ENCODE peak calls at places on chromosome 9, in nine cellular contexts. One of them, this sample, is unnamed.

GRCh38 chr9:94950733-94951590 is 224.5 kb downstream of the AOPEP start:
- DNase-seq in esophagus squamous epithelium: no peak
- DNase-seq in esophagus muscularis mucosa: no peak
- DNase-seq in HepG2: peak
- DNase-seq in HCT116: no peak
- DNase-seq in IMR-90: peak
- DNase-seq in H54: no peak
- DNase-seq in GM12891: no peak
- DNase-seq in tibial nerve: no peak
- DNase-seq in this sample: no peak

GRCh38 chr9:81980568-81980967 is 8.0 kb upstream of the SPATA31D1 start:
- DNase-seq in H54: no peak
- DNase-seq in esophagus squamous epithelium: no peak
- DNase-seq in HepG2: no peak
- DNase-seq in GM12891: no peak
- DNase-seq in HCT116: no peak
- DNase-seq in IMR-90: peak
- DNase-seq in tibial nerve: no peak
- DNase-seq in esophagus muscularis mucosa: no peak
- DNase-seq in this sample: no peak

GRCh38 chr9:95090871-95091573 is 226.5 kb downstream of the FANCC start:
- DNase-seq in tibial nerve: no peak
- DNase-seq in esophagus muscularis mucosa: no peak
- DNase-seq in H54: no peak
- DNase-seq in GM12891: no peak
- DNase-seq in IMR-90: no peak
- DNase-seq in HepG2: no peak
- DNase-seq in HCT116: no peak
- DNase-seq in esophagus squamous epithelium: no peak
- DNase-seq in this sample: no peak

GRCh38 chr9:129412814-129413536 is 207.9 kb downstream of the C9orf50 start:
- DNase-seq in esophagus squamous epithelium: no peak
- DNase-seq in HepG2: no peak
- DNase-seq in tibial nerve: peak
- DNase-seq in H54: peak
- DNase-seq in GM12891: peak
- DNase-seq in HCT116: no peak
- DNase-seq in esophagus muscularis mucosa: no peak
- DNase-seq in IMR-90: peak
- DNase-seq in this sample: peak

GRCh38 chr9:99725852-99726251 is 95.8 kb upstream of the NR4A3 start:
- DNase-seq in IMR-90: no peak
- DNase-seq in HepG2: no peak
- DNase-seq in esophagus squamous epithelium: no peak
- DNase-seq in GM12891: no peak
- DNase-seq in H54: no peak
- DNase-seq in tibial nerve: no peak
- DNase-seq in esophagus muscularis mucosa: no peak
- DNase-seq in HCT116: no peak
- DNase-seq in this sample: no peak

GRCh38 chr9:105204416-105204815 is 40.0 kb upstream of the SLC44A1 start:
- DNase-seq in GM12891: no peak
- DNase-seq in esophagus squamous epithelium: no peak
- DNase-seq in HepG2: no peak
- DNase-seq in H54: no peak
- DNase-seq in IMR-90: no peak
- DNase-seq in esophagus muscularis mucosa: no peak
- DNase-seq in tibial nerve: no peak
- DNase-seq in HCT116: no peak
- DNase-seq in this sample: no peak

GRCh38 chr9:17520264-17521058 is 58.4 kb upstream of the SH3GL2 start:
- DNase-seq in tibial nerve: no peak
- DNase-seq in H54: no peak
- DNase-seq in HepG2: no peak
- DNase-seq in IMR-90: no peak
- DNase-seq in HCT116: no peak
- DNase-seq in esophagus squamous epithelium: no peak
- DNase-seq in GM12891: no peak
- DNase-seq in esophagus muscularis mucosa: peak
- DNase-seq in this sample: no peak

GRCh38 chr9:108682191-108682590 is 173.6 kb downstream of the ACTL7B start:
- DNase-seq in tibial nerve: no peak
- DNase-seq in HCT116: no peak
- DNase-seq in esophagus squamous epithelium: no peak
- DNase-seq in esophagus muscularis mucosa: no peak
- DNase-seq in GM12891: no peak
- DNase-seq in IMR-90: no peak
- DNase-seq in H54: no peak
- DNase-seq in HepG2: no peak
- DNase-seq in this sample: no peak

GRCh38 chr9:114349713-114350480 is 20.2 kb downstream of the ORM2 start:
- DNase-seq in HCT116: no peak
- DNase-seq in esophagus muscularis mucosa: no peak
- DNase-seq in H54: no peak
- DNase-seq in IMR-90: no peak
- DNase-seq in tibial nerve: peak
- DNase-seq in GM12891: no peak
- DNase-seq in esophagus squamous epithelium: no peak
- DNase-seq in HepG2: no peak
- DNase-seq in this sample: no peak

GRCh38 chr9:134688661-134689319 is 47.2 kb downstream of the COL5A1 start:
- DNase-seq in HCT116: no peak
- DNase-seq in esophagus squamous epithelium: no peak
- DNase-seq in H54: no peak
- DNase-seq in IMR-90: no peak
- DNase-seq in GM12891: no peak
- DNase-seq in tibial nerve: no peak
- DNase-seq in HepG2: no peak
- DNase-seq in esophagus muscularis mucosa: no peak
- DNase-seq in this sample: no peak

DNA sequence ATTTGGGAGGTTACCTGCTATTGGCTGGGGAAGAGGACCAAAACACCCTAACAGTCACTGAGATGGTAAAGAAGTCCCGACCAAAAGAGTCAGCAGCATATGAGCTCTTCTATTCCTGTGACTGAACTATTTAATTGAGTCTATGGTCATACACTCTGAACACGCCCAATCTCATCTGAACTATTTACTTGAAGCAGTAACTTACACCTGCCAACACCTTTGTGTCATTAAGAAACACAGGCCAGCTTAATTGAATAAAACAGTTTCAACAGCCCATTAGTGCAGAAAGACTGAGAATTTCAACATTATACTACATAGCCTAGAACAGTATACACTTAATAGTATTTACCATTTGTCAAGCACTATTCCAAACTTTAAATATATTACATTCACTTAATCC is 47.8 kb downstream of the NR6A1 start:
- DNase-seq in HCT116: no peak
- DNase-seq in IMR-90: no peak
- DNase-seq in esophagus squamous epithelium: no peak
- DNase-seq in GM12891: no peak
- DNase-seq in H54: no peak
- DNase-seq in HepG2: no peak
- DNase-seq in esophagus muscularis mucosa: no peak
- DNase-seq in tibial nerve: no peak
- DNase-seq in this sample: no peak
- TF ChIP-seq POLR2A in HCT116: no peak
- TF ChIP-seq POLR2A in IMR-90: no peak
- TF ChIP-seq POLR2A in esophagus squamous epithelium: no peak
- TF ChIP-seq POLR2A in GM12891: no peak
- TF ChIP-seq POLR2A in H54: no peak
- TF ChIP-seq POLR2A in HepG2: no peak
- TF ChIP-seq POLR2A in esophagus muscularis mucosa: no peak
- TF ChIP-seq POLR2A in tibial nerve: no peak
- TF ChIP-seq POLR2A in this sample: no peak

GRCh38 chr9:35102769-35103659 is at the start of gene STOML2:
- DNase-seq in GM12891: peak
- DNase-seq in esophagus squamous epithelium: peak
- DNase-seq in HCT116: peak
- DNase-seq in HepG2: peak
- DNase-seq in H54: peak
- DNase-seq in IMR-90: peak
- DNase-seq in tibial nerve: peak
- DNase-seq in esophagus muscularis mucosa: peak
- DNase-seq in this sample: peak
- TF ChIP-seq POLR2A in GM12891: peak
- TF ChIP-seq POLR2A in esophagus squamous epithelium: peak
- TF ChIP-seq POLR2A in HCT116: peak
- TF ChIP-seq POLR2A in HepG2: peak
- TF ChIP-seq POLR2A in H54: peak
- TF ChIP-seq POLR2A in IMR-90: peak
- TF ChIP-seq POLR2A in tibial nerve: peak
- TF ChIP-seq POLR2A in esophagus muscularis mucosa: no peak
- TF ChIP-seq POLR2A in this sample: peak

GRCh38 chr9:70420267-70421019 is 6.0 kb upstream of the KLF9 start:
- DNase-seq in tibial nerve: peak
- DNase-seq in HepG2: peak
- DNase-seq in IMR-90: peak
- DNase-seq in GM12891: no peak
- DNase-seq in H54: peak
- DNase-seq in HCT116: peak
- DNase-seq in esophagus muscularis mucosa: peak
- DNase-seq in esophagus squamous epithelium: peak
- DNase-seq in this sample: no peak

GRCh38 chr9:70421272-70422180 is 7.1 kb upstream of the KLF9 start:
- DNase-seq in tibial nerve: peak
- DNase-seq in esophagus muscularis mucosa: no peak
- DNase-seq in HepG2: no peak
- DNase-seq in HCT116: no peak
- DNase-seq in GM12891: no peak
- DNase-seq in IMR-90: peak
- DNase-seq in esophagus squamous epithelium: no peak
- DNase-seq in H54: no peak
- DNase-seq in this sample: no peak

GRCh38 chr9:70425192-70425591 is 10.7 kb upstream of the KLF9 start:
- DNase-seq in HCT116: no peak
- DNase-seq in H54: no peak
- DNase-seq in HepG2: no peak
- DNase-seq in GM12891: no peak
- DNase-seq in esophagus squamous epithelium: no peak
- DNase-seq in tibial nerve: no peak
- DNase-seq in esophagus muscularis mucosa: no peak
- DNase-seq in IMR-90: no peak
- DNase-seq in this sample: no peak

GRCh38 chr9:70421020-70421271 is 6.5 kb upstream of the KLF9 start:
- DNase-seq in H54: no peak
- DNase-seq in GM12891: no peak
- DNase-seq in esophagus squamous epithelium: no peak
- DNase-seq in esophagus muscularis mucosa: no peak
- DNase-seq in HCT116: no peak
- DNase-seq in tibial nerve: no peak
- DNase-seq in HepG2: no peak
- DNase-seq in IMR-90: no peak
- DNase-seq in this sample: no peak

GRCh38 chr9:70422371-70423043 is 8.1 kb upstream of the KLF9 start:
- DNase-seq in IMR-90: no peak
- DNase-seq in GM12891: no peak
- DNase-seq in esophagus muscularis mucosa: no peak
- DNase-seq in tibial nerve: no peak
- DNase-seq in HCT116: no peak
- DNase-seq in H54: no peak
- DNase-seq in HepG2: no peak
- DNase-seq in esophagus squamous epithelium: no peak
- DNase-seq in this sample: no peak
- TF ChIP-seq POLR2A in IMR-90: no peak
- TF ChIP-seq POLR2A in GM12891: no peak
- TF ChIP-seq POLR2A in esophagus muscularis mucosa: no peak
- TF ChIP-seq POLR2A in tibial nerve: no peak
- TF ChIP-seq POLR2A in HCT116: no peak
- TF ChIP-seq POLR2A in H54: no peak
- TF ChIP-seq POLR2A in HepG2: no peak
- TF ChIP-seq POLR2A in esophagus squamous epithelium: no peak
- TF ChIP-seq POLR2A in this sample: no peak

GRCh38 chr9:107131108-107131799 is 151.8 kb upstream of the RAD23B start:
- DNase-seq in tibial nerve: no peak
- DNase-seq in esophagus squamous epithelium: no peak
- DNase-seq in esophagus muscularis mucosa: no peak
- DNase-seq in GM12891: no peak
- DNase-seq in HCT116: no peak
- DNase-seq in IMR-90: no peak
- DNase-seq in HepG2: no peak
- DNase-seq in H54: no peak
- DNase-seq in this sample: no peak
- TF ChIP-seq POLR2A in tibial nerve: no peak
- TF ChIP-seq POLR2A in esophagus squamous epithelium: no peak
- TF ChIP-seq POLR2A in esophagus muscularis mucosa: no peak
- TF ChIP-seq POLR2A in GM12891: no peak
- TF ChIP-seq POLR2A in HCT116: no peak
- TF ChIP-seq POLR2A in IMR-90: no peak
- TF ChIP-seq POLR2A in HepG2: no peak
- TF ChIP-seq POLR2A in H54: no peak
- TF ChIP-seq POLR2A in this sample: no peak